ENCODE peak calls at places on chromosomes 16 and 17, in eight cellular contexts. Q, I, T, S, E, X, G and W are unnamed samples. For H3K36me3, the result is how much of the 10 kb centered on the place peaks cover.

GRCh38 chr17:77601054-77601979 is 357.2 kb upstream of the TNRC6C start:
- DNase-seq in Q (no peak), I (no peak), T (no peak), S (peak), E (no peak), X (peak), G (peak), W (peak)

GRCh38 chr16:4140652-4141051 is 24.4 kb upstream of the ADCY9 start:
- DNase-seq in Q (peak), I (peak), T (no peak), S (no peak), E (no peak), X (no peak), G (no peak), W (peak)

GRCh38 chr17:62666801-62667591 is 39.5 kb downstream of the MRC2 start:
- DNase-seq in Q (no peak), I (no peak), T (no peak), S (peak), E (no peak), X (no peak), G (peak), W (no peak)

GRCh38 chr17:57662021-57662420 is 83.1 kb downstream of the CCDC182 start:
- DNase-seq in Q (no peak), I (no peak), T (no peak), S (no peak), E (no peak), X (no peak), G (no peak), W (no peak)

GRCh38 chr16:19288872-19289799 is 3.6 kb downstream of the CLEC19A start:
- DNase-seq in Q (no peak), I (no peak), T (no peak), S (no peak), E (peak), X (no peak), G (no peak), W (no peak)

GRCh38 chr17:63434951-63435571 is 11.0 kb downstream of the CYB561 start:
- DNase-seq in Q (peak), I (no peak), T (peak), S (peak), E (no peak), X (peak), G (peak), W (no peak)

GRCh38 chr17:46782250-46782953 is 36.1 kb downstream of the WNT3 start:
- DNase-seq in Q (no peak), I (no peak), T (no peak), S (no peak), E (peak), X (peak), G (peak), W (peak)

GRCh38 chr16:4521971-4522623 is 16.5 kb downstream of the CDIP1 start:
- DNase-seq in Q (no peak), I (no peak), T (no peak), S (peak), E (peak), X (no peak), G (no peak), W (peak)

GRCh38 chr17:75011788-75012319 is 616 bp upstream of the MRPL58 start:
- DNase-seq in Q (peak), I (peak), T (peak), S (peak), E (peak), X (peak), G (no peak), W (peak)

GRCh38 chr16:48676836-48677235 is 66.9 kb upstream of the N4BP1 start:
- DNase-seq in Q (no peak), I (no peak), T (no peak), S (no peak), E (no peak), X (peak), G (no peak), W (no peak)

GRCh38 chr17:44014133-44014436 is 678 bp downstream of the TMEM101 start:
- DNase-seq in Q (peak), I (no peak), T (no peak), S (no peak), E (no peak), X (no peak), G (no peak), W (no peak)

GRCh38 chr17:82200743-82201497 is 11.7 kb downstream of the CCDC57 start:
- DNase-seq in Q (no peak), I (no peak), T (no peak), S (no peak), E (no peak), X (no peak), G (no peak), W (no peak)

GRCh38 chr17:33513769-33514168 is 220.7 kb upstream of the ASIC2 start:
- DNase-seq in Q (no peak), I (no peak), T (no peak), S (no peak), E (no peak), X (no peak), G (no peak), W (peak)

GRCh38 chr17:13031718-13032350 is 14.0 kb upstream of the ELAC2 start:
- DNase-seq in Q (peak), I (peak), T (peak), S (no peak), E (peak), X (peak), G (no peak), W (peak)

GRCh38 chr17:18324140-18325049 is 9.3 kb downstream of the SMCR8 start:
- DNase-seq in Q (no peak), I (no peak), T (peak), S (no peak), E (no peak), X (no peak), G (no peak), W (no peak)

GRCh38 chr16:82639666-82640336 is 13.0 kb downstream of the CDH13 start:
- DNase-seq in Q (peak), I (peak), T (peak), S (no peak), E (peak), X (peak), G (peak), W (peak)

GRCh38 chr17:58699771-58700170 is 7.4 kb downstream of the RAD51C start:
- DNase-seq in Q (no peak), I (no peak), T (no peak), S (no peak), E (no peak), X (no peak), G (no peak), W (no peak)

GRCh38 chr17:31570231-31570630 is 178.8 kb downstream of the RAB11FIP4 start:
- DNase-seq in Q (no peak), I (no peak), T (no peak), S (no peak), E (no peak), X (no peak), G (no peak), W (no peak)

GRCh38 chr16:9316615-9317014 is 225.2 kb downstream of the HAPSTR1 start:
- DNase-seq in Q (no peak), I (no peak), T (no peak), S (no peak), E (no peak), X (no peak), G (no peak), W (no peak)

GRCh38 chr16:57591870-57592485 is 36.5 kb upstream of the ADGRG1 start:
- DNase-seq in Q (no peak), I (no peak), T (no peak), S (no peak), E (no peak), X (no peak), G (no peak), W (no peak)

DNA sequence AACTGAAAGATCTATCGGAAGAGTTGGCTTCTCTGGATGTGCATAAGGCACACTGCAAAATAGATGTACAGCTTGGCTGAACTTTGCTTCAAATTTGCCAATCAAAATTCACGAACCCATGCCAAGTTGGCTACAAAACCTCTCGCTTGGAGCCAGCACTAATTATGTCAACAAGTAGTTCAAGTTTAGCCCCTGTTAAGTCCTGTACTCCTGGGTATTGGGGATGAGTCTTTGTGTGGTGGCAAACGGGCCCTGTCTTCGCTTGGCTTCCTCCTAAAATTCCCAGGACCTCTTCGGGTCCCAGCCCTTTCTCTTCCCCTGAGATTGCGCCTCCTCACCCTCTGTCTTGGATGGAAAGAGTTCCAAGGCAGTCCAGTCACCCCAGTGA is 718.0 kb downstream of the WWOX start:
- DNase-seq in Q (no peak), I (no peak), T (no peak), S (no peak), E (no peak), X (no peak), G (no peak), W (no peak)
- H3K27ac ChIP-seq in Q (no peak), I (no peak), T (no peak), S (no peak), E (no peak), X (no peak), G (no peak), W (no peak)

DNA sequence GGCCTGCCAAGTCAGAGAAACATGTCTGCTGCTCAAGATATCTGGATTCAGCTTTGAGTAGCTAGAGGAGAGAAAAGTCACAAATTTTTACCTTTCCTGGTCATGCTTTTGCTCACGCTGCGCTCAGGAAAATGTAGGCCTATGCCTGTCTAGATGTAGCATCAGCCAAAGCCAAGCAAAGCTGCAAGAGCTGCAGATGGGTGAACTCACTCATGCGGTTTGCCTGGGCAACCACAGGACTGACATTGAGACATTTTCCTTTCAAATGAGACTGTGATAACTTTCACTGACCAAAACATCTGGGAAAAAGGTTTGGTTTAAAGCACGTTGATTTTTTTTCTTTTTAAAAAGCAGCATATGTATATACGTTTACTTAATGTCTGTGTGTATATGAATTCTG is 34.0 kb upstream of the NAGLU start:
- DNase-seq in Q (peak), I (no peak), T (no peak), S (no peak), E (no peak), X (no peak), G (no peak), W (no peak)
- H3K36me3 ChIP-seq in Q (under half), I (under half), T (under half), S (under half), E (under half), X (under half), G (half or more), W (half or more)

GRCh38 chr17:50533720-50534148 is 1.2 kb downstream of the EPN3 start:
- DNase-seq in Q (peak), I (peak), T (peak), S (no peak), E (no peak), X (peak), G (no peak), W (no peak)
- H3K27ac ChIP-seq in Q (no peak), I (no peak), T (peak), S (no peak), E (no peak), X (no peak), G (no peak), W (no peak)

GRCh38 chr17:9898812-9899211 is 6.3 kb downstream of the RCVRN start:
- DNase-seq in Q (no peak), I (no peak), T (no peak), S (no peak), E (no peak), X (no peak), G (no peak), W (no peak)

GRCh38 chr17:9900019-9900594 is 5.0 kb downstream of the RCVRN start:
- DNase-seq in Q (peak), I (no peak), T (no peak), S (no peak), E (no peak), X (peak), G (no peak), W (no peak)

GRCh38 chr17:9897569-9897968 is 7.5 kb downstream of the RCVRN start:
- DNase-seq in Q (no peak), I (no peak), T (no peak), S (no peak), E (peak), X (no peak), G (no peak), W (peak)

GRCh38 chr17:9900744-9901143 is 4.3 kb downstream of the RCVRN start:
- DNase-seq in Q (peak), I (no peak), T (no peak), S (no peak), E (no peak), X (peak), G (no peak), W (no peak)

GRCh38 chr17:9899280-9900018 is 5.6 kb downstream of the RCVRN start:
- DNase-seq in Q (no peak), I (no peak), T (peak), S (no peak), E (no peak), X (no peak), G (no peak), W (no peak)
- H3K36me3 ChIP-seq in Q (under half), I (under half), T (under half), S (under half), E (under half), X (under half), G (under half), W (half or more)

GRCh38 chr16:23435500-23435899 is 17.5 kb downstream of the COG7 start:
- DNase-seq in Q (peak), I (peak), T (peak), S (no peak), E (peak), X (peak), G (peak), W (peak)
- H3K27ac ChIP-seq in Q (no peak), I (no peak), T (no peak), S (no peak), E (no peak), X (no peak), G (no peak), W (no peak)

GRCh38 chr16:89316701-89317100 is 99.2 kb downstream of the ZNF778 start:
- DNase-seq in Q (no peak), I (no peak), T (no peak), S (no peak), E (no peak), X (no peak), G (no peak), W (no peak)
- H3K36me3 ChIP-seq in Q (under half), I (under half), T (under half), S (under half), E (under half), X (under half), G (under half), W (under half)

GRCh38 chr16:74562117-74562516 is 44.8 kb downstream of the GLG1 start:
- DNase-seq in Q (no peak), I (no peak), T (no peak), S (no peak), E (no peak), X (peak), G (no peak), W (no peak)

GRCh38 chr16:74560912-74561311 is 46.0 kb downstream of the GLG1 start:
- DNase-seq in Q (no peak), I (no peak), T (no peak), S (no peak), E (no peak), X (no peak), G (no peak), W (no peak)

GRCh38 chr16:74558873-74559272 is 48.0 kb downstream of the GLG1 start:
- DNase-seq in Q (no peak), I (no peak), T (no peak), S (no peak), E (no peak), X (no peak), G (no peak), W (no peak)

GRCh38 chr16:74563828-74564263 is 43.1 kb downstream of the GLG1 start:
- DNase-seq in Q (peak), I (peak), T (no peak), S (no peak), E (no peak), X (peak), G (no peak), W (no peak)

GRCh38 chr16:74561626-74562025 is 45.3 kb downstream of the GLG1 start:
- DNase-seq in Q (no peak), I (no peak), T (no peak), S (no peak), E (no peak), X (no peak), G (no peak), W (no peak)
- H3K27ac ChIP-seq in Q (no peak), I (no peak), T (no peak), S (no peak), E (no peak), X (no peak), G (no peak), W (no peak)